ENCODE peak calls at places on chromosomes 6 and 20, in five cellular contexts. K is stimulated activated CD8-positive, alpha-beta memory T cell treated with anti-CD3 and anti-CD28 coated beads, Interleukin-2, amount 100 ng/mL, for 48 hours; G is caudate nucleus; P is HEK293T; A is HL-60. N is an unnamed sample.

GRCh38 chr20:2234788-2235187 is 61.0 kb upstream of the TGM3 start:
- DNase-seq in K (no peak), G (no peak), P (peak), A (no peak), N (no peak)

GRCh38 chr6:131819507-131820228 is 11.8 kb downstream of the ENPP1 start:
- DNase-seq in K (no peak), G (no peak), P (no peak), A (no peak), N (no peak)

GRCh38 chr6:3813150-3813780 is 35.9 kb upstream of the FAM50B start:
- DNase-seq in K (no peak), G (no peak), P (peak), A (no peak), N (no peak)

GRCh38 chr20:64238851-64239387 is 16.6 kb upstream of the PCMTD2 start:
- DNase-seq in K (no peak), G (no peak), P (no peak), A (no peak), N (no peak)

GRCh38 chr20:24812356-24812755 is 136.7 kb upstream of the CST7 start:
- DNase-seq in K (no peak), G (no peak), P (no peak), A (no peak), N (no peak)

GRCh38 chr20:577167-577791 is 32.8 kb downstream of the TCF15 start:
- DNase-seq in K (no peak), G (no peak), P (peak), A (peak), N (no peak)

GRCh38 chr6:33419580-33420492 is at the start of gene SYNGAP1:
- DNase-seq in K (no peak), G (peak), P (no peak), A (no peak), N (no peak)

GRCh38 chr6:3869632-3870527 is 20.7 kb downstream of the FAM50B start:
- DNase-seq in K (no peak), G (no peak), P (no peak), A (no peak), N (no peak)

GRCh38 chr6:121356575-121356974 is 22.3 kb upstream of the TBC1D32 start:
- DNase-seq in K (no peak), G (no peak), P (no peak), A (no peak), N (no peak)

GRCh38 chr6:164079275-164079600 is 664.7 kb downstream of the QKI start:
- DNase-seq in K (no peak), G (no peak), P (no peak), A (no peak), N (no peak)

GRCh38 chr6:25007269-25007699 is 71.5 kb upstream of the RIPOR2 start:
- DNase-seq in K (peak), G (no peak), P (no peak), A (no peak), N (no peak)

GRCh38 chr6:102075539-102075938 is 682.0 kb downstream of the GRIK2 start:
- DNase-seq in K (no peak), G (no peak), P (no peak), A (no peak), N (no peak)

GRCh38 chr6:2063547-2063946 is 181.9 kb downstream of the GMDS start:
- DNase-seq in K (no peak), G (no peak), P (no peak), A (no peak), N (no peak)

GRCh38 chr6:89678531-89678930 is 40.0 kb upstream of the LYRM2 start:
- DNase-seq in K (no peak), G (no peak), P (no peak), A (no peak), N (no peak)

GRCh38 chr6:140871911-140872310 is 1260.8 kb upstream of the GJE1 start:
- DNase-seq in K (no peak), G (no peak), P (no peak), A (no peak), N (no peak)

GRCh38 chr6:85672050-85672449 is 29.4 kb upstream of the SYNCRIP start:
- DNase-seq in K (no peak), G (no peak), P (no peak), A (no peak), N (no peak)

GRCh38 chr6:148497717-148498116 is 155.1 kb downstream of the SASH1 start:
- DNase-seq in K (no peak), G (no peak), P (no peak), A (no peak), N (no peak)

GRCh38 chr6:25042599-25042936 is 106.8 kb upstream of the RIPOR2 start:
- DNase-seq in K (no peak), G (no peak), P (no peak), A (no peak), N (no peak)

GRCh38 chr6:150336299-150336698 is 32.5 kb upstream of the IYD start:
- DNase-seq in K (no peak), G (no peak), P (no peak), A (no peak), N (no peak)

GRCh38 chr20:43458422-43458924 is 777 bp downstream of the SRSF6 start:
- DNase-seq in K (no peak), G (no peak), P (no peak), A (peak), N (no peak)

GRCh38 chr20:20367681-20368413 is at the start of gene INSM1:
- DNase-seq in K (peak), G (peak), P (peak), A (no peak), N (peak)

GRCh38 chr20:51220293-51220706 is 197.4 kb upstream of the KCNG1 start:
- DNase-seq in K (peak), G (no peak), P (peak), A (peak), N (no peak)

GRCh38 chr6:23175391-23175790 is 606.0 kb downstream of the HDGFL1 start:
- DNase-seq in K (no peak), G (no peak), P (no peak), A (no peak), N (no peak)

GRCh38 chr6:1524040-1524480 is 85.7 kb upstream of the FOXC1 start:
- DNase-seq in K (peak), G (peak), P (peak), A (peak), N (no peak)

GRCh38 chr6:136761227-136761922 is 30.9 kb downstream of the MAP3K5 start:
- DNase-seq in K (no peak), G (no peak), P (no peak), A (no peak), N (no peak)

GRCh38 chr6:43766964-43767461 is 3.0 kb upstream of the VEGFA start:
- DNase-seq in K (no peak), G (no peak), P (no peak), A (no peak), N (no peak)

N was measured in C1 segment of cervical spinal cord.